ENCODE peak calls at places on chromosomes 3 and 15, in eight cellular contexts. One of them, this sample, is unnamed.

GRCh38 chr3:115272036-115272824 is 125.1 kb upstream of the ZBTB20 start:
- DNase-seq in GM12864: no peak
- DNase-seq in AG04450: peak
- DNase-seq in transverse colon: no peak
- DNase-seq in GM12865: no peak
- DNase-seq in cardiac fibroblast: peak
- DNase-seq in pancreas: no peak
- DNase-seq in HFF-Myc: peak
- DNase-seq in this sample: peak

GRCh38 chr3:197417451-197417850 is 119.0 kb upstream of the DLG1 start:
- DNase-seq in GM12864: no peak
- DNase-seq in AG04450: no peak
- DNase-seq in GM12865: no peak
- DNase-seq in transverse colon: no peak
- DNase-seq in pancreas: no peak
- DNase-seq in cardiac fibroblast: peak
- DNase-seq in HFF-Myc: no peak
- DNase-seq in this sample: peak

GRCh38 chr3:194205675-194206133 is 69.8 kb downstream of the HES1 start:
- DNase-seq in GM12865: no peak
- DNase-seq in pancreas: no peak
- DNase-seq in cardiac fibroblast: no peak
- DNase-seq in AG04450: no peak
- DNase-seq in GM12864: no peak
- DNase-seq in transverse colon: no peak
- DNase-seq in HFF-Myc: no peak
- DNase-seq in this sample: peak

GRCh38 chr15:78988361-78988911 is 43.6 kb upstream of the CTSH start:
- DNase-seq in AG04450: peak
- DNase-seq in pancreas: peak
- DNase-seq in cardiac fibroblast: peak
- DNase-seq in GM12865: peak
- DNase-seq in transverse colon: peak
- DNase-seq in GM12864: no peak
- DNase-seq in HFF-Myc: peak
- DNase-seq in this sample: peak

GRCh38 chr15:94535298-94536048 is 304.1 kb downstream of the MCTP2 start:
- DNase-seq in transverse colon: no peak
- DNase-seq in cardiac fibroblast: no peak
- DNase-seq in GM12864: no peak
- DNase-seq in GM12865: no peak
- DNase-seq in HFF-Myc: no peak
- DNase-seq in AG04450: no peak
- DNase-seq in pancreas: no peak
- DNase-seq in this sample: no peak

GRCh38 chr15:77550275-77551251 is 82.1 kb downstream of the LINGO1 start:
- DNase-seq in HFF-Myc: no peak
- DNase-seq in transverse colon: no peak
- DNase-seq in AG04450: no peak
- DNase-seq in GM12864: no peak
- DNase-seq in pancreas: no peak
- DNase-seq in GM12865: no peak
- DNase-seq in cardiac fibroblast: no peak
- DNase-seq in this sample: no peak

GRCh38 chr15:76180321-76180720 is 120.5 kb downstream of the TMEM266 start:
- DNase-seq in cardiac fibroblast: no peak
- DNase-seq in pancreas: no peak
- DNase-seq in transverse colon: no peak
- DNase-seq in GM12865: no peak
- DNase-seq in HFF-Myc: no peak
- DNase-seq in AG04450: no peak
- DNase-seq in GM12864: no peak
- DNase-seq in this sample: no peak

GRCh38 chr3:195582947-195583346 is 793 bp downstream of the APOD start:
- DNase-seq in AG04450: no peak
- DNase-seq in HFF-Myc: no peak
- DNase-seq in GM12864: no peak
- DNase-seq in transverse colon: no peak
- DNase-seq in GM12865: no peak
- DNase-seq in pancreas: no peak
- DNase-seq in cardiac fibroblast: no peak
- DNase-seq in this sample: no peak

GRCh38 chr3:38536686-38537085 is 40.5 kb downstream of the EXOG start:
- DNase-seq in cardiac fibroblast: no peak
- DNase-seq in transverse colon: no peak
- DNase-seq in AG04450: no peak
- DNase-seq in HFF-Myc: no peak
- DNase-seq in GM12864: no peak
- DNase-seq in pancreas: no peak
- DNase-seq in GM12865: no peak
- DNase-seq in this sample: no peak

GRCh38 chr15:34038404-34039179 is 412 bp downstream of the AVEN start:
- DNase-seq in AG04450: no peak
- DNase-seq in transverse colon: peak
- DNase-seq in GM12865: peak
- DNase-seq in HFF-Myc: no peak
- DNase-seq in pancreas: peak
- DNase-seq in cardiac fibroblast: peak
- DNase-seq in GM12864: no peak
- DNase-seq in this sample: peak

GRCh38 chr3:27758083-27758482 is 36.0 kb upstream of the EOMES start:
- DNase-seq in GM12865: no peak
- DNase-seq in GM12864: no peak
- DNase-seq in AG04450: peak
- DNase-seq in HFF-Myc: no peak
- DNase-seq in cardiac fibroblast: peak
- DNase-seq in pancreas: no peak
- DNase-seq in transverse colon: no peak
- DNase-seq in this sample: peak

GRCh38 chr3:114519415-114519814 is 225.6 kb downstream of the TIGIT start:
- DNase-seq in GM12864: peak
- DNase-seq in HFF-Myc: peak
- DNase-seq in cardiac fibroblast: peak
- DNase-seq in transverse colon: no peak
- DNase-seq in AG04450: peak
- DNase-seq in pancreas: peak
- DNase-seq in GM12865: peak
- DNase-seq in this sample: peak

GRCh38 chr15:74543043-74543422 is 2.0 kb downstream of the ARID3B start:
- DNase-seq in GM12865: peak
- DNase-seq in pancreas: no peak
- DNase-seq in transverse colon: no peak
- DNase-seq in GM12864: no peak
- DNase-seq in cardiac fibroblast: no peak
- DNase-seq in AG04450: no peak
- DNase-seq in HFF-Myc: no peak
- DNase-seq in this sample: no peak

GRCh38 chr15:74545061-74545460 is 4.0 kb downstream of the ARID3B start:
- DNase-seq in GM12865: no peak
- DNase-seq in GM12864: no peak
- DNase-seq in transverse colon: no peak
- DNase-seq in pancreas: no peak
- DNase-seq in AG04450: no peak
- DNase-seq in cardiac fibroblast: peak
- DNase-seq in HFF-Myc: no peak
- DNase-seq in this sample: no peak

GRCh38 chr15:74542192-74543042 is 1.4 kb downstream of the ARID3B start:
- DNase-seq in HFF-Myc: no peak
- DNase-seq in cardiac fibroblast: no peak
- DNase-seq in GM12865: peak
- DNase-seq in GM12864: no peak
- DNase-seq in transverse colon: no peak
- DNase-seq in AG04450: no peak
- DNase-seq in pancreas: no peak
- DNase-seq in this sample: peak

GRCh38 chr15:74541494-74542191 is 623 bp downstream of the ARID3B start:
- DNase-seq in AG04450: no peak
- DNase-seq in transverse colon: peak
- DNase-seq in cardiac fibroblast: peak
- DNase-seq in GM12864: peak
- DNase-seq in GM12865: peak
- DNase-seq in pancreas: peak
- DNase-seq in HFF-Myc: no peak
- DNase-seq in this sample: peak

GRCh38 chr15:74543583-74543982 is 2.6 kb downstream of the ARID3B start:
- DNase-seq in AG04450: no peak
- DNase-seq in pancreas: no peak
- DNase-seq in HFF-Myc: no peak
- DNase-seq in GM12865: peak
- DNase-seq in cardiac fibroblast: no peak
- DNase-seq in transverse colon: no peak
- DNase-seq in GM12864: no peak
- DNase-seq in this sample: no peak
- TF ChIP-seq CTCF in AG04450: peak
- TF ChIP-seq CTCF in pancreas: no peak
- TF ChIP-seq CTCF in HFF-Myc: no peak
- TF ChIP-seq CTCF in GM12865: peak
- TF ChIP-seq CTCF in cardiac fibroblast: no peak
- TF ChIP-seq CTCF in transverse colon: no peak
- TF ChIP-seq CTCF in GM12864: peak
- TF ChIP-seq CTCF in this sample: peak

GRCh38 chr3:100047455-100048141 is 66.7 kb downstream of the FILIP1L start:
- DNase-seq in AG04450: peak
- DNase-seq in GM12864: no peak
- DNase-seq in cardiac fibroblast: peak
- DNase-seq in transverse colon: peak
- DNase-seq in GM12865: peak
- DNase-seq in HFF-Myc: peak
- DNase-seq in pancreas: no peak
- DNase-seq in this sample: peak
- H3K4me3 ChIP-seq in AG04450: no peak
- H3K4me3 ChIP-seq in GM12864: peak
- H3K4me3 ChIP-seq in cardiac fibroblast: no peak
- H3K4me3 ChIP-seq in transverse colon: no peak
- H3K4me3 ChIP-seq in GM12865: peak
- H3K4me3 ChIP-seq in HFF-Myc: no peak
- H3K4me3 ChIP-seq in pancreas: no peak
- H3K4me3 ChIP-seq in this sample: no peak

GRCh38 chr3:46938118-46938517 is 38.4 kb downstream of the CCDC12 start:
- DNase-seq in GM12864: no peak
- DNase-seq in AG04450: no peak
- DNase-seq in cardiac fibroblast: no peak
- DNase-seq in pancreas: no peak
- DNase-seq in HFF-Myc: no peak
- DNase-seq in GM12865: no peak
- DNase-seq in transverse colon: no peak
- DNase-seq in this sample: no peak

GRCh38 chr3:46934508-46935167 is 41.9 kb downstream of the CCDC12 start:
- DNase-seq in GM12865: no peak
- DNase-seq in GM12864: no peak
- DNase-seq in pancreas: no peak
- DNase-seq in AG04450: no peak
- DNase-seq in transverse colon: no peak
- DNase-seq in cardiac fibroblast: peak
- DNase-seq in HFF-Myc: no peak
- DNase-seq in this sample: peak

GRCh38 chr3:46935989-46936620 is 40.4 kb downstream of the CCDC12 start:
- DNase-seq in GM12864: no peak
- DNase-seq in AG04450: no peak
- DNase-seq in transverse colon: no peak
- DNase-seq in pancreas: no peak
- DNase-seq in cardiac fibroblast: no peak
- DNase-seq in HFF-Myc: no peak
- DNase-seq in GM12865: no peak
- DNase-seq in this sample: no peak

GRCh38 chr3:46935168-46935858 is 41.2 kb downstream of the CCDC12 start:
- DNase-seq in AG04450: peak
- DNase-seq in transverse colon: peak
- DNase-seq in GM12865: no peak
- DNase-seq in HFF-Myc: peak
- DNase-seq in pancreas: peak
- DNase-seq in GM12864: no peak
- DNase-seq in cardiac fibroblast: peak
- DNase-seq in this sample: peak

DNA sequence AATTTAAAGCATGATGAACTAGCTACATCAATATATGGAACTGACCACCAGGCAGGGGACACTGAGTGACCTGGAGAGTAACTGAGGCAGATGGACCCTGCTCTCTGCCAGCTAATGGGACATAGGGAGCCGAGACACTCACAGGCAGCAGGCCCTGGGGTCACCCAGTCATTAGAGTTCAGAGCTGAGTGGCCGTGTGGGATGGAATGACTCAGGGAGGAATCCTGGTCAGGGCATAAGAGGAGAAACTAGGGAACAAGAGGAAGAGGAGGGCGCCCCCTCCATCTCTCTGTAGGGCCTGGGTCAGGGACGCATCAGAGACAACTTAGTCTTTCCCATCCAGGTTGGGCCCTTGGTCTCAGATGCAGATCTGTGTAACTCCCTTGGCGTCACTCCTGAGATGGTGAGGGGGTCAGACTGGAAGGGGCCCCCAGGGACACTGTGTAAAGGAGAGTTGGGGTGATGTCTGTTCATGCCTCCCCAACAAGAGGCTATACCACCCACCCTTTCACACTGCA is 39.8 kb downstream of the CCDC12 start:
- DNase-seq in GM12864: no peak
- DNase-seq in transverse colon: peak
- DNase-seq in cardiac fibroblast: peak
- DNase-seq in HFF-Myc: no peak
- DNase-seq in pancreas: no peak
- DNase-seq in AG04450: no peak
- DNase-seq in GM12865: no peak
- DNase-seq in this sample: peak
- TF ChIP-seq CTCF in GM12864: no peak
- TF ChIP-seq CTCF in transverse colon: no peak
- TF ChIP-seq CTCF in cardiac fibroblast: no peak
- TF ChIP-seq CTCF in HFF-Myc: no peak
- TF ChIP-seq CTCF in pancreas: no peak
- TF ChIP-seq CTCF in AG04450: no peak
- TF ChIP-seq CTCF in GM12865: no peak
- TF ChIP-seq CTCF in this sample: no peak

GRCh38 chr3:71581981-71582611 is 1.4 kb downstream of the FOXP1 start:
- DNase-seq in GM12864: no peak
- DNase-seq in GM12865: no peak
- DNase-seq in AG04450: no peak
- DNase-seq in HFF-Myc: no peak
- DNase-seq in transverse colon: peak
- DNase-seq in cardiac fibroblast: peak
- DNase-seq in pancreas: peak
- DNase-seq in this sample: peak

GRCh38 chr3:71585126-71585525 is 1.6 kb upstream of the FOXP1 start:
- DNase-seq in GM12865: no peak
- DNase-seq in AG04450: no peak
- DNase-seq in GM12864: no peak
- DNase-seq in transverse colon: no peak
- DNase-seq in cardiac fibroblast: peak
- DNase-seq in HFF-Myc: no peak
- DNase-seq in pancreas: no peak
- DNase-seq in this sample: peak

GRCh38 chr3:71584216-71585061 is 911 bp upstream of the FOXP1 start:
- DNase-seq in AG04450: no peak
- DNase-seq in pancreas: peak
- DNase-seq in GM12865: peak
- DNase-seq in cardiac fibroblast: peak
- DNase-seq in HFF-Myc: no peak
- DNase-seq in GM12864: no peak
- DNase-seq in transverse colon: peak
- DNase-seq in this sample: peak

GRCh38 chr3:71582612-71583568 is 638 bp downstream of the FOXP1 start:
- DNase-seq in transverse colon: peak
- DNase-seq in GM12864: no peak
- DNase-seq in GM12865: peak
- DNase-seq in AG04450: no peak
- DNase-seq in pancreas: peak
- DNase-seq in HFF-Myc: no peak
- DNase-seq in cardiac fibroblast: peak
- DNase-seq in this sample: peak

GRCh38 chr3:71583569-71584215 is at the start of gene FOXP1:
- DNase-seq in AG04450: no peak
- DNase-seq in transverse colon: peak
- DNase-seq in GM12864: peak
- DNase-seq in HFF-Myc: no peak
- DNase-seq in pancreas: peak
- DNase-seq in cardiac fibroblast: peak
- DNase-seq in GM12865: peak
- DNase-seq in this sample: peak
- H3K4me3 ChIP-seq in AG04450: peak
- H3K4me3 ChIP-seq in transverse colon: peak
- H3K4me3 ChIP-seq in GM12864: peak
- H3K4me3 ChIP-seq in HFF-Myc: peak
- H3K4me3 ChIP-seq in pancreas: peak
- H3K4me3 ChIP-seq in cardiac fibroblast: peak
- H3K4me3 ChIP-seq in GM12865: peak
- H3K4me3 ChIP-seq in this sample: peak

This sample was measured in astrocyte of the spinal cord.